ENCODE peak calls at places on chromosomes 7 and 10, in ten cellular contexts. B is fibroblast of lung, S is DND-41, O is neural progenitor cell, Y is HCT116, J is GM23248, V is astrocyte, T is endothelial cell of umbilical vein, Q is K562, M is MM.1S. D is an unnamed sample.

GRCh38 chr10:35192645-35193249 is 66.1 kb downstream of the CREM start:
- DNase-seq in O (no peak), Q (no peak), T (no peak), V (no peak), Y (no peak), B (no peak), M (no peak), J (no peak), S (no peak), D (no peak)

GRCh38 chr10:114753126-114753525 is 68.5 kb upstream of the FHIP2A start:
- DNase-seq in Q (no peak), J (peak), M (no peak), T (no peak), Y (no peak), B (peak), V (peak), S (no peak), O (no peak), D (no peak)

GRCh38 chr7:87147500-87147899 is 4.8 kb upstream of the DMTF1 start:
- DNase-seq in S (no peak), V (no peak), B (no peak), J (no peak), M (no peak), T (no peak), Q (no peak), O (no peak), Y (no peak), D (peak)

GRCh38 chr7:14748461-14748860 is 154.1 kb downstream of the DGKB start:
- DNase-seq in T (peak), B (peak), V (peak), Y (peak), O (no peak), Q (no peak), J (peak), M (no peak), S (no peak), D (peak)

GRCh38 chr10:62384057-62384446 is 9.9 kb downstream of the ZNF365 start:
- DNase-seq in B (peak), J (peak), T (peak), M (peak), S (peak), Q (peak), V (peak), O (no peak), Y (peak), D (peak)

GRCh38 chr10:114492351-114493037 is 88.2 kb upstream of the AFAP1L2 start:
- DNase-seq in V (peak), S (no peak), B (no peak), T (peak), M (peak), Q (no peak), Y (no peak), O (no peak), J (no peak), D (no peak)

GRCh38 chr7:107387573-107388219 is 82.2 kb upstream of the GPR22 start:
- DNase-seq in O (no peak), B (peak), J (peak), S (no peak), V (peak), T (peak), Y (no peak), M (no peak), Q (peak), D (no peak)

GRCh38 chr10:88091490-88092061 is 228.2 kb downstream of the PTEN start:
- DNase-seq in O (no peak), T (no peak), V (no peak), M (peak), Q (no peak), S (peak), J (no peak), Y (no peak), B (no peak), D (peak)

GRCh38 chr7:19143930-19144574 is 1.2 kb downstream of the FERD3L start:
- DNase-seq in T (no peak), M (no peak), V (no peak), Q (no peak), B (no peak), O (peak), S (no peak), J (peak), Y (no peak), D (no peak)
- TF ChIP-seq EZH2 in T (peak), M (no peak), V (no peak), Q (no peak), B (peak), O (peak), S (no peak), J (no peak), Y (no peak), D (peak)

DNA sequence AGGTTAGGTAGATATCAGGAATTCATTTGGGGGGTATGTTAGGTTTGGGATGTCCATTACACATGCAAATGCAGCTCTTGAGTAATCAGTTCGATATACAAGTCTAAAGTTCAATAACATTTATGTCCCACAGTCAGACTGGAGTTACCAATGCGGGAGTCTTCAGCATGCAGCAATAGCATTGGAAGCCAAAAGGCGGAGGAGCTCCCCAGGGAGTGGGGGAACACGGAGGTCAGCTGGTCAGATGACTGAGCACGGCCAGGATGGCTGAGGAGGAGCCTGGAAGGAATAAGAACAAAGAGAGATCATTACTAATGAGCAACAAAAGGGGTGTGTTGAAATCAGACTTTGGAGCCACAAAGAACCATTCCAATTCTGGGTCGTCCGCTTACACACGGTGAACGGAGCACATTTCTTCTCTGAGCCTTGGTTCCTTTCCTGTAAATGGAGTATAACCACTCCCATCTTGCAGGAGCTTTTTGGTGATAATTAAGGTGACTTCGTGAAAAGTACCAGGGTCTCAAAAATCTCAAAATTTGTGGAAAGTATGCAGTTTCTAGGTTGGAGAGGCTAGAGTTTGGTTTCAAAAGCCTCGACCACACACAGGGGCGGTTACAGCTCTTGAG is 472 bp upstream of the ZNF22 start:
- DNase-seq in T (peak), M (no peak), V (peak), J (peak), Y (no peak), Q (no peak), S (no peak), O (no peak), B (peak), D (no peak)
- H2AFZ ChIP-seq in T (peak), M (peak), V (peak), J (peak), Y (no peak), Q (peak), S (peak), O (peak), B (peak), D (peak)

GRCh38 chr10:126218174-126218573 is 170.1 kb downstream of the ADAM12 start:
- DNase-seq in O (no peak), J (no peak), M (no peak), Y (no peak), Q (no peak), T (no peak), S (no peak), V (no peak), B (no peak), D (no peak)

GRCh38 chr10:126216221-126216701 is 172.0 kb downstream of the ADAM12 start:
- DNase-seq in M (no peak), V (peak), S (no peak), Q (no peak), J (peak), O (no peak), Y (no peak), T (no peak), B (peak), D (no peak)

GRCh38 chr10:126215767-126216166 is 172.5 kb downstream of the ADAM12 start:
- DNase-seq in O (no peak), Q (no peak), T (no peak), B (no peak), J (peak), Y (no peak), S (no peak), M (no peak), V (no peak), D (no peak)

GRCh38 chr10:126212653-126213052 is 175.6 kb downstream of the ADAM12 start:
- DNase-seq in B (no peak), V (peak), J (no peak), T (no peak), Q (no peak), M (no peak), O (no peak), Y (no peak), S (no peak), D (no peak)

GRCh38 chr10:126214679-126215078 is 173.6 kb downstream of the ADAM12 start:
- DNase-seq in Y (no peak), S (no peak), M (no peak), J (no peak), T (no peak), V (no peak), Q (no peak), O (no peak), B (no peak), D (no peak)
- H3K9ac ChIP-seq in Y (no peak), S (no peak), M (no peak), J (no peak), T (no peak), V (no peak), Q (no peak), O (no peak), B (no peak), D (no peak)

DNA sequence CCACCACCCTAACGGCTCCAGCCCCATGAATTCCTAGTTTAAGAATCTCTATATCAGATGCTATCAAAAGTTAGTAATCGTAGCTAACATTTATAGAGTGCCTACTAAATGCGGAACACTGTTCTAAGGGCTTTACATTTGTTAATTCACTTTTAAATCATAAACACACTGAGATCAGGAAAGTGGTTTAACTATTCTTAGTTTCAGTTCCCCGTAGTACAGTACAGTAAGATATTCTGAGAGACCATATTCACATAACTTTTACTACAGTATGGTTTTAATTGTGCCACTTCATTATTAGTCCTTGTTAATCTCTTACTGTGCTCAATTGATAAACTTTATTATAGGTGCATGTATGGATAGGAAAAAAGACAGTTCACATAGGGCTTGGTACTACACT is 22.5 kb downstream of the SYPL1 start:
- DNase-seq in Y (no peak), M (no peak), V (no peak), T (no peak), B (no peak), Q (no peak), O (no peak), J (no peak), S (no peak), D (no peak)
- TF ChIP-seq EZH2 in Y (no peak), M (no peak), V (no peak), T (no peak), B (no peak), Q (no peak), O (no peak), J (no peak), S (no peak), D (no peak)

DNA sequence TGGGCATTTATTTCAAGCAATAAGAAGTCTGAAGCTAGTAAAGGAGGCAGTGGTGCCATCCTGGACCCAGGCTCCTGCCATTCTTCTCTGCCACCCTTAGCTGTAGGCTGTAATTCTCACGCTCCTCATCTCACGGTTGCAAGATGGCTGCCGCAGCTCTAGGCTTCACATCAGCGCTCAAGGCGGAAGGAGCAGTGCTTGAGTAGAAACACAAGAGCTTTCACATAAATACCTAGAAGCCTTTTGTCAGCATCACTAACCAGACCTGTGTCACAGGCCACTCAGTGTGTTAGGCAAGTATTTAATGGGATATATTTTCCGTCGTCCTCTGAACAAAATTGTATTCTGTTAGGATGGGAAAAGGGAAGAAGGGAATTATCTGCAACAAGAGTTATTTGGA is 118.9 kb upstream of the KLF14 start:
- DNase-seq in T (no peak), B (no peak), Y (no peak), J (no peak), M (no peak), V (no peak), O (no peak), Q (no peak), S (no peak), D (no peak)
- H2AFZ ChIP-seq in T (no peak), B (no peak), Y (no peak), J (no peak), M (no peak), V (no peak), O (peak), Q (peak), S (no peak), D (no peak)

DNA sequence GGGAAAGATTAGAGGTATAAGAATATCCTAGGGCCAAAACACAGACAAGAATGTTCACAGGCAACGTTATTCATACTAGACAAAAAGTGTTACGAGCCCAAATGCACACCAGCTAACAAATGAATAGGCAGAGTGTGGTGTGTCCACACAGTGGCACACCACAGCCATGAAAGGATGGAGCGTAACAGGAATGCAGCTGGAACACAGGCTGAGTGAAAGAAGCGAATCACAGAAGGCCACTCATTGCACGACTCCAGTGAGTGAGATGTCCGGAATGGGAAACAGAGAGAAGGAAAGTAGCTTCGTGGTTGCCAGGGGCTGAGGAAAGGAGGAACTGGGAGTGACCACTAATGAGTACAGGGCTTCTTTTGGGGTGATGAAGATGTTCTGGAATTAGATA is 198.8 kb downstream of the TNS3 start:
- DNase-seq in T (no peak), S (no peak), O (no peak), Y (no peak), B (peak), M (no peak), V (peak), J (peak), Q (no peak), D (no peak)
- H3K9ac ChIP-seq in T (no peak), S (no peak), O (no peak), Y (no peak), B (no peak), M (no peak), V (no peak), J (no peak), Q (no peak), D (no peak)

GRCh38 chr7:5424689-5425506 is 1.3 kb upstream of the TNRC18 start:
- DNase-seq in B (peak), T (peak), Y (no peak), O (peak), Q (peak), S (peak), M (peak), V (no peak), J (peak), D (peak)

GRCh38 chr7:5422324-5423271 is 1.0 kb downstream of the TNRC18 start:
- DNase-seq in J (peak), O (peak), V (no peak), Y (no peak), S (peak), T (peak), B (peak), Q (peak), M (no peak), D (no peak)

GRCh38 chr7:5423844-5424688 is 432 bp upstream of the TNRC18 start:
- DNase-seq in O (peak), Y (peak), M (peak), Q (peak), B (peak), J (peak), T (peak), V (peak), S (peak), D (peak)

GRCh38 chr7:5421626-5422323 is 1.9 kb downstream of the TNRC18 start:
- DNase-seq in V (peak), Y (no peak), J (peak), S (peak), O (peak), T (peak), B (peak), Q (peak), M (no peak), D (peak)

DNA sequence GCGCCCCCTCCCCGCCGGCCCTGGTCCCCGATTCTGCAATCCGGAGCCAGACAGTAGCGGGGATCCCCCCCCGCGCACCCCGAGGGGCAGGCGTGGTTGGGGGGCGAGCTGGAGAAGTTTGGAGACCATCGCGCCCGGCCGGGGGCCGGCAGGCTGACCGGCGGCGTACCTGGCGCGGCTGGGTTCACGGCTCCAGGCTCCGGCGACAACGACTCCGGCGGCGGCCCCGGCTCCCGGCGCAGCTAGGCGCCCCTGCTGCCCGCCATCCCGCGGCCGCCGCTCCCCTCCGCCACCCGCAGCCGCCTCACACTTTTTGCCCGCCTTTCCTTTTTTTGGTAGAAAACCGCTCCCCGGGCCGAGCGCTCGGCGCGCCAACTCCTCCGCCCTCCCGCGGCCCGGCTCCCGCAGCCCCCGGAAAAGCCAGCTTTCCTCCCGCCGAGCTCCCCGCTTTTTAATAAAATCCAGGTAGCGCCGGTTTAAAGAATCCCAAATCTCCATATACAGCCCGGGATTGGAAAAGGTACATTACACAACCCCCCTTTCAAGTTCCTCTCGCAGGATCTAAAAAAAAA is at the start of gene TNRC18:
- DNase-seq in B (no peak), Y (no peak), M (peak), Q (no peak), O (no peak), J (no peak), V (no peak), S (peak), T (no peak), D (no peak)
- TF ChIP-seq EZH2 in B (no peak), Y (no peak), M (no peak), Q (no peak), O (no peak), J (no peak), V (no peak), S (no peak), T (no peak), D (no peak)

DNA sequence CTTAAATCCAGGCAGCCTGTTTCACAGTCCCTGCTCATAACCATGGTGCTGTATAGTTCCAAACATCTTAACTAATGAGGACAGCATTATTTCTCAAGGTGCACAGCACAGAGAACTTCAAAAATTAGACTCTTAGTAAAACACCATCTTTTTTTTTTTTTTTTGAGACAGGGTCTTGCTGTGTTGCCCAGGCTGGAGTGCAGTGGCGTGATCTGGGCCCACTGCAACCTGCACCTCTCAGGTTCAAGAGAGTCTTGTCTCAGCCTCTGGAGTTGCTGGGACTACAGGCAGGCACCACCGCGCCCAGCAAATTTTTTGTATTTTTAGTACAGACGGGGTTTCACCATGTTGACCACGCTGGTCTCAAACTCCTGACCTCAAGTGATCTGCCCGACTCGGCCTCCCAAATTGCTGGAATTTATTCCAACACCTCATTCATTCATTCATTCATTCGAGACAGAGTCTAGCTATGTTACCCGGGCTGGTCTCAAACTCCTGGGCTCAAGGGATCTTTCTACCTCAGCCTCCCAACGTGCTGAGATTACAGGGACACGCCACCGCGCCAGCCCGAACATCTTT is 507 bp upstream of the TMEM254 start:
- DNase-seq in T (no peak), Q (no peak), O (no peak), Y (no peak), S (no peak), M (no peak), V (peak), J (no peak), B (no peak), D (no peak)
- H2AFZ ChIP-seq in T (peak), Q (peak), O (peak), Y (peak), S (peak), M (peak), V (peak), J (peak), B (peak), D (peak)

GRCh38 chr7:114645451-114645850 is 230.8 kb downstream of the FOXP2 start:
- DNase-seq in T (no peak), Y (no peak), V (no peak), B (no peak), O (peak), Q (no peak), J (no peak), S (no peak), M (no peak), D (no peak)

GRCh38 chr7:114647518-114647917 is 232.9 kb downstream of the FOXP2 start:
- DNase-seq in B (no peak), Q (no peak), O (no peak), J (no peak), T (no peak), S (no peak), Y (no peak), V (no peak), M (no peak), D (no peak)

GRCh38 chr7:114649689-114650088 is 235.1 kb downstream of the FOXP2 start:
- DNase-seq in O (no peak), J (no peak), M (no peak), B (no peak), T (no peak), Y (no peak), Q (no peak), S (no peak), V (no peak), D (no peak)

GRCh38 chr7:114650491-114650890 is 235.9 kb downstream of the FOXP2 start:
- DNase-seq in T (no peak), Y (no peak), J (no peak), O (no peak), V (no peak), Q (no peak), M (no peak), S (no peak), B (no peak), D (no peak)

GRCh38 chr7:114648680-114649079 is 234.1 kb downstream of the FOXP2 start:
- DNase-seq in Q (no peak), V (no peak), B (no peak), Y (no peak), M (no peak), S (no peak), O (no peak), J (no peak), T (no peak), D (no peak)
- H3K9ac ChIP-seq in Q (no peak), V (no peak), B (no peak), Y (no peak), M (no peak), S (no peak), O (no peak), J (no peak), T (no peak), D (no peak)

GRCh38 chr7:1663857-1664651 is 6.0 kb upstream of the ELFN1 start:
- DNase-seq in B (no peak), S (no peak), T (no peak), Q (no peak), Y (no peak), J (no peak), M (no peak), V (no peak), O (peak), D (no peak)

GRCh38 chr7:1664711-1665591 is 5.1 kb upstream of the ELFN1 start:
- DNase-seq in B (peak), T (peak), V (peak), Y (peak), S (peak), M (no peak), J (peak), O (peak), Q (peak), D (peak)

GRCh38 chr7:1666779-1667565 is 3.1 kb upstream of the ELFN1 start:
- DNase-seq in M (no peak), S (no peak), B (no peak), Y (no peak), T (no peak), Q (no peak), O (peak), J (peak), V (no peak), D (no peak)

GRCh38 chr7:1666251-1666778 is 3.8 kb upstream of the ELFN1 start:
- DNase-seq in M (no peak), O (peak), V (no peak), Y (no peak), Q (no peak), T (no peak), S (no peak), J (peak), B (no peak), D (no peak)

GRCh38 chr7:1665721-1666250 is 4.3 kb upstream of the ELFN1 start:
- DNase-seq in Y (no peak), M (no peak), O (peak), T (no peak), J (peak), B (no peak), Q (peak), V (no peak), S (peak), D (peak)
- TF ChIP-seq EZH2 in Y (no peak), M (no peak), O (no peak), T (no peak), J (no peak), B (no peak), Q (no peak), V (no peak), S (no peak), D (no peak)